ENCODE peak calls at places on chromosomes 4 and X, in seven cellular contexts. One of them, this sample, is unnamed.

GRCh38 chr4:146436423-146437162 is 85.1 kb downstream of the SLC10A7 start:
- DNase-seq in mammary epithelial cell: no peak
- DNase-seq in EL: no peak
- DNase-seq in skeletal muscle cell: no peak
- DNase-seq in thyroid gland: no peak
- DNase-seq in lower lobe of right lung: no peak
- DNase-seq in stimulated activated CD4-positive, alpha-beta T cell treated with anti-CD3 and anti-CD28 coated beads, Interleukin-1b, Interleukin-23, amount 100 ng/mL, for 4 hours: no peak
- DNase-seq in this sample: no peak

GRCh38 chrX:68633981-68634380 is 13.5 kb upstream of the STARD8 start:
- DNase-seq in mammary epithelial cell: no peak
- DNase-seq in EL: no peak
- DNase-seq in skeletal muscle cell: no peak
- DNase-seq in thyroid gland: no peak
- DNase-seq in lower lobe of right lung: no peak
- DNase-seq in stimulated activated CD4-positive, alpha-beta T cell treated with anti-CD3 and anti-CD28 coated beads, Interleukin-1b, Interleukin-23, amount 100 ng/mL, for 4 hours: no peak
- DNase-seq in this sample: no peak

GRCh38 chr4:166839615-166840251 is 394.6 kb downstream of the SPOCK3 start:
- DNase-seq in mammary epithelial cell: no peak
- DNase-seq in EL: no peak
- DNase-seq in skeletal muscle cell: no peak
- DNase-seq in thyroid gland: no peak
- DNase-seq in lower lobe of right lung: no peak
- DNase-seq in stimulated activated CD4-positive, alpha-beta T cell treated with anti-CD3 and anti-CD28 coated beads, Interleukin-1b, Interleukin-23, amount 100 ng/mL, for 4 hours: no peak
- DNase-seq in this sample: no peak

GRCh38 chrX:134721766-134722532 is 63.7 kb upstream of the PLAC1 start:
- DNase-seq in mammary epithelial cell: no peak
- DNase-seq in EL: peak; percentile 70
- DNase-seq in skeletal muscle cell: no peak
- DNase-seq in thyroid gland: no peak
- DNase-seq in lower lobe of right lung: no peak
- DNase-seq in stimulated activated CD4-positive, alpha-beta T cell treated with anti-CD3 and anti-CD28 coated beads, Interleukin-1b, Interleukin-23, amount 100 ng/mL, for 4 hours: no peak
- DNase-seq in this sample: no peak

GRCh38 chrX:20454117-20454516 is 187.4 kb upstream of the RPS6KA3 start:
- DNase-seq in mammary epithelial cell: no peak
- DNase-seq in EL: peak; percentile 62
- DNase-seq in skeletal muscle cell: no peak
- DNase-seq in thyroid gland: no peak
- DNase-seq in lower lobe of right lung: no peak
- DNase-seq in stimulated activated CD4-positive, alpha-beta T cell treated with anti-CD3 and anti-CD28 coated beads, Interleukin-1b, Interleukin-23, amount 100 ng/mL, for 4 hours: no peak
- DNase-seq in this sample: no peak

GRCh38 chr4:147309434-147309833 is 171.5 kb upstream of the EDNRA start:
- DNase-seq in mammary epithelial cell: no peak
- DNase-seq in EL: no peak
- DNase-seq in skeletal muscle cell: no peak
- DNase-seq in thyroid gland: no peak
- DNase-seq in lower lobe of right lung: no peak
- DNase-seq in stimulated activated CD4-positive, alpha-beta T cell treated with anti-CD3 and anti-CD28 coated beads, Interleukin-1b, Interleukin-23, amount 100 ng/mL, for 4 hours: no peak
- DNase-seq in this sample: no peak

GRCh38 chr4:98937977-98938376 is 9.0 kb upstream of the EIF4E start:
- DNase-seq in mammary epithelial cell: no peak
- DNase-seq in EL: no peak
- DNase-seq in skeletal muscle cell: no peak
- DNase-seq in thyroid gland: no peak
- DNase-seq in lower lobe of right lung: no peak
- DNase-seq in stimulated activated CD4-positive, alpha-beta T cell treated with anti-CD3 and anti-CD28 coated beads, Interleukin-1b, Interleukin-23, amount 100 ng/mL, for 4 hours: no peak
- DNase-seq in this sample: no peak

GRCh38 chrX:153970398-153971123 is 1.1 kb downstream of the HCFC1 start:
- DNase-seq in mammary epithelial cell: peak; percentile 47
- DNase-seq in EL: peak; percentile 71
- DNase-seq in skeletal muscle cell: peak; percentile 69
- DNase-seq in thyroid gland: peak; percentile 24
- DNase-seq in lower lobe of right lung: no peak
- DNase-seq in stimulated activated CD4-positive, alpha-beta T cell treated with anti-CD3 and anti-CD28 coated beads, Interleukin-1b, Interleukin-23, amount 100 ng/mL, for 4 hours: no peak
- DNase-seq in this sample: peak; percentile 43

GRCh38 chr4:109998867-109999303 is 86.2 kb downstream of the EGF start:
- DNase-seq in mammary epithelial cell: peak; percentile 44
- DNase-seq in EL: peak; percentile 59
- DNase-seq in skeletal muscle cell: no peak
- DNase-seq in thyroid gland: no peak
- DNase-seq in lower lobe of right lung: no peak
- DNase-seq in stimulated activated CD4-positive, alpha-beta T cell treated with anti-CD3 and anti-CD28 coated beads, Interleukin-1b, Interleukin-23, amount 100 ng/mL, for 4 hours: no peak
- DNase-seq in this sample: peak; percentile 28

GRCh38 chr4:10107111-10108091 is 9.2 kb downstream of the WDR1 start:
- DNase-seq in mammary epithelial cell: no peak
- DNase-seq in EL: peak; percentile 65
- DNase-seq in skeletal muscle cell: no peak
- DNase-seq in thyroid gland: no peak
- DNase-seq in lower lobe of right lung: no peak
- DNase-seq in stimulated activated CD4-positive, alpha-beta T cell treated with anti-CD3 and anti-CD28 coated beads, Interleukin-1b, Interleukin-23, amount 100 ng/mL, for 4 hours: no peak
- DNase-seq in this sample: no peak

GRCh38 chr4:38837849-38838248 is 18.8 kb downstream of the TLR6 start:
- DNase-seq in mammary epithelial cell: peak; percentile 57
- DNase-seq in EL: peak; percentile 61
- DNase-seq in skeletal muscle cell: no peak
- DNase-seq in thyroid gland: no peak
- DNase-seq in lower lobe of right lung: no peak
- DNase-seq in stimulated activated CD4-positive, alpha-beta T cell treated with anti-CD3 and anti-CD28 coated beads, Interleukin-1b, Interleukin-23, amount 100 ng/mL, for 4 hours: no peak
- DNase-seq in this sample: no peak